ENCODE peak calls at places on chromosomes 2 and 18, in four cellular contexts. K is HCT116, M is endothelial cell of umbilical vein, C is GM12891. Q is an unnamed sample.

GRCh38 chr2:43075054-43075593 is 151.3 kb downstream of the ZFP36L2 start:
- DNase-seq in K (no peak), C (no peak), M (peak), Q (peak)

GRCh38 chr2:213455316-213456008 is 171.2 kb downstream of the SPAG16 start:
- DNase-seq in K (peak), M (no peak), C (no peak), Q (no peak)

GRCh38 chr2:157185828-157186227 is 71.7 kb upstream of the GALNT5 start:
- DNase-seq in C (no peak), K (no peak), M (no peak), Q (no peak)

GRCh38 chr2:45067859-45068642 is 58.8 kb upstream of the SIX2 start:
- DNase-seq in K (no peak), M (no peak), C (no peak), Q (no peak)

GRCh38 chr2:22970991-22971390 is 414.0 kb upstream of the KLHL29 start:
- DNase-seq in M (no peak), K (no peak), C (no peak), Q (no peak)

GRCh38 chr2:20188851-20189250 is 36.1 kb downstream of the SDC1 start:
- DNase-seq in K (no peak), M (no peak), C (no peak), Q (no peak)

GRCh38 chr18:12744103-12744502 is 41.3 kb downstream of the PSMG2 start:
- DNase-seq in M (peak), K (peak), C (peak), Q (peak)

GRCh38 chr18:32767400-32767799 is 5.4 kb downstream of the KLHL14 start:
- DNase-seq in C (no peak), K (no peak), M (no peak), Q (no peak)

GRCh38 chr2:186968277-186968676 is 119.3 kb upstream of the ZSWIM2 start:
- DNase-seq in K (no peak), C (no peak), M (no peak), Q (no peak)

GRCh38 chr2:22355816-22356433 is 1029.1 kb upstream of the KLHL29 start:
- DNase-seq in K (no peak), C (peak), M (no peak), Q (no peak)

GRCh38 chr2:23618696-23619530 is 233.9 kb downstream of the KLHL29 start:
- DNase-seq in K (no peak), C (no peak), M (no peak), Q (no peak)

GRCh38 chr2:25044990-25045389 is 3.1 kb downstream of the EFR3B start:
- DNase-seq in C (no peak), K (no peak), M (no peak), Q (no peak)

GRCh38 chr2:235055891-235056516 is 104.2 kb downstream of the SH3BP4 start:
- DNase-seq in C (no peak), K (peak), M (peak), Q (no peak)

GRCh38 chr2:32248299-32248698 is 16.4 kb downstream of the NLRC4 start:
- DNase-seq in K (no peak), M (no peak), C (no peak), Q (no peak)

GRCh38 chr2:127410871-127411396 is 7.3 kb upstream of the PROC start:
- DNase-seq in M (peak), C (no peak), K (no peak), Q (no peak)

GRCh38 chr2:79369127-79369526 is 143.7 kb upstream of the CTNNA2 start:
- DNase-seq in C (no peak), K (no peak), M (no peak), Q (no peak)

GRCh38 chr2:11688222-11689069 is 18.5 kb upstream of the NTSR2 start:
- DNase-seq in K (peak), C (peak), M (peak), Q (peak)

GRCh38 chr18:5620284-5620683 is 76.5 kb upstream of the EPB41L3 start:
- DNase-seq in C (no peak), M (no peak), K (no peak), Q (no peak)

GRCh38 chr2:17579605-17580318 is 39.3 kb downstream of the VSNL1 start:
- DNase-seq in K (peak), M (no peak), C (no peak), Q (no peak)

GRCh38 chr2:239778042-239778811 is 246.9 kb downstream of the NDUFA10 start:
- DNase-seq in K (no peak), C (no peak), M (no peak), Q (no peak)

GRCh38 chr18:75884728-75885127 is 457.2 kb upstream of the SMIM21 start:
- DNase-seq in C (no peak), K (no peak), M (no peak), Q (no peak)

GRCh38 chr2:105712981-105713596 is 31.6 kb upstream of the NCK2 start:
- DNase-seq in M (no peak), K (no peak), C (no peak), Q (no peak)

GRCh38 chr18:59419386-59419785 is 60.3 kb upstream of the LMAN1 start:
- DNase-seq in M (no peak), K (no peak), C (no peak), Q (no peak)

GRCh38 chr18:61589724-61590065 is 256.5 kb downstream of the CDH20 start:
- DNase-seq in K (no peak), M (peak), C (no peak), Q (no peak)

GRCh38 chr2:197212344-197213262 is 98.0 kb downstream of the ANKRD44 start:
- DNase-seq in M (no peak), C (no peak), K (no peak), Q (no peak)

GRCh38 chr2:44531289-44531688 is 169.5 kb downstream of the CAMKMT start:
- DNase-seq in C (no peak), M (no peak), K (no peak), Q (no peak)

GRCh38 chr18:5546660-5547059 is 2.9 kb upstream of the EPB41L3 start:
- DNase-seq in M (peak), K (no peak), C (no peak), Q (no peak)

GRCh38 chr2:160283675-160284074 is 83.6 kb upstream of the ITGB6 start:
- DNase-seq in C (no peak), K (no peak), M (no peak), Q (no peak)

GRCh38 chr18:25230658-25231326 is 121.2 kb downstream of the ZNF521 start:
- DNase-seq in M (peak), K (no peak), C (no peak), Q (no peak)

GRCh38 chr2:144370937-144371584 is 148.9 kb downstream of the ZEB2 start:
- DNase-seq in M (peak), C (no peak), K (no peak), Q (no peak)

GRCh38 chr2:159574246-159574645 is 42.1 kb downstream of the BAZ2B start:
- DNase-seq in K (no peak), C (no peak), M (no peak), Q (no peak)

GRCh38 chr2:7010376-7010775 is 93.2 kb downstream of the RNF144A start:
- DNase-seq in K (no peak), C (no peak), M (no peak), Q (no peak)

GRCh38 chr2:113164930-113165585 is 8.7 kb upstream of the PSD4 start:
- DNase-seq in K (no peak), C (no peak), M (no peak), Q (no peak)

GRCh38 chr2:219644801-219645480 is 17.5 kb downstream of the SLC4A3 start:
- DNase-seq in M (no peak), K (no peak), C (no peak), Q (no peak)

GRCh38 chr2:182186132-182186735 is 200.6 kb downstream of the PPP1R1C start:
- DNase-seq in M (peak), K (peak), C (peak), Q (peak)

GRCh38 chr18:39799010-39799409 is 2156.0 kb upstream of the PIK3C3 start:
- DNase-seq in K (no peak), M (peak), C (no peak), Q (no peak)

GRCh38 chr2:158359846-158360245 is 96.7 kb downstream of the CCDC148 start:
- DNase-seq in M (no peak), K (no peak), C (no peak), Q (peak)

GRCh38 chr2:20594957-20595356 is 55.9 kb downstream of the HS1BP3 start:
- DNase-seq in M (no peak), C (no peak), K (no peak), Q (no peak)

GRCh38 chr18:69968073-69968472 is 20.4 kb upstream of the CD226 start:
- DNase-seq in C (no peak), K (no peak), M (no peak), Q (no peak)

GRCh38 chr18:55012041-55012440 is 52.8 kb upstream of the CCDC68 start:
- DNase-seq in M (no peak), K (no peak), C (no peak), Q (no peak)

DNA sequence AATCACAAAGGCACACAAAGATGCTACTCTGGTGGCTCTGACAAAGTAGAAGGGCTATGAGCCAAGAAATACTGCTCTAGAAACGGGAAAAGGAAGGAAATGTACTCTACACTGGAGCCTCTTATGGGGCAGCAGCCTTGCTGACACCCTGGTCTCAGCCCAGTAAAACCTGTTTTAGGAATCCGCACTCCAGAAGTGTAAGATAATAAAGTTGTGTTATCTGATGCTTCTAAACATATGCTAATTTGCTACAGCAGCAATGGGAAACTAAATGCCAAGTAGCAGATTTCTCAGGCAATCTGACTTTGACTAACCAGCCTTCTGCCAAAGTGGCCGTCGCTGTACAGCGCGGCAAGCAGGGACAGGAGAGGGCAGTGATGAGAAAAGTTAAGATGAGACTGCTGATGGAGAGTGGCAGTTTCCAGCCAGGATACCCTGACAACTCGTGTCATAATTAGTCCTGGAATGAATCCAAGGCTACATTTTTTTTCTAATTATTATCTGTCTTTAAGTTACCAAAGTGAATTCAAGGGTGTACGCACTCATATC is 99.0 kb downstream of the NETO1 start:
- DNase-seq in C (no peak), M (no peak), K (no peak), Q (no peak)
- TF ChIP-seq POLR2A in C (no peak), M (no peak), K (no peak), Q (no peak)

GRCh38 chr2:150482667-150483260 is 4.7 kb downstream of the RND3 start:
- DNase-seq in M (no peak), K (no peak), C (no peak), Q (no peak)

GRCh38 chr2:150482111-150482510 is 5.4 kb downstream of the RND3 start:
- DNase-seq in K (no peak), M (peak), C (no peak), Q (no peak)

GRCh38 chr2:150480241-150480640 is 7.2 kb downstream of the RND3 start:
- DNase-seq in K (no peak), C (no peak), M (peak), Q (no peak)

GRCh38 chr2:150479075-150479915 is 8.2 kb downstream of the RND3 start:
- DNase-seq in K (no peak), C (no peak), M (peak), Q (no peak)

GRCh38 chr2:150480971-150481830 is 6.3 kb downstream of the RND3 start:
- DNase-seq in M (peak), C (no peak), K (no peak), Q (no peak)
- TF ChIP-seq POLR2A in M (no peak), C (no peak), K (no peak), Q (no peak)

DNA sequence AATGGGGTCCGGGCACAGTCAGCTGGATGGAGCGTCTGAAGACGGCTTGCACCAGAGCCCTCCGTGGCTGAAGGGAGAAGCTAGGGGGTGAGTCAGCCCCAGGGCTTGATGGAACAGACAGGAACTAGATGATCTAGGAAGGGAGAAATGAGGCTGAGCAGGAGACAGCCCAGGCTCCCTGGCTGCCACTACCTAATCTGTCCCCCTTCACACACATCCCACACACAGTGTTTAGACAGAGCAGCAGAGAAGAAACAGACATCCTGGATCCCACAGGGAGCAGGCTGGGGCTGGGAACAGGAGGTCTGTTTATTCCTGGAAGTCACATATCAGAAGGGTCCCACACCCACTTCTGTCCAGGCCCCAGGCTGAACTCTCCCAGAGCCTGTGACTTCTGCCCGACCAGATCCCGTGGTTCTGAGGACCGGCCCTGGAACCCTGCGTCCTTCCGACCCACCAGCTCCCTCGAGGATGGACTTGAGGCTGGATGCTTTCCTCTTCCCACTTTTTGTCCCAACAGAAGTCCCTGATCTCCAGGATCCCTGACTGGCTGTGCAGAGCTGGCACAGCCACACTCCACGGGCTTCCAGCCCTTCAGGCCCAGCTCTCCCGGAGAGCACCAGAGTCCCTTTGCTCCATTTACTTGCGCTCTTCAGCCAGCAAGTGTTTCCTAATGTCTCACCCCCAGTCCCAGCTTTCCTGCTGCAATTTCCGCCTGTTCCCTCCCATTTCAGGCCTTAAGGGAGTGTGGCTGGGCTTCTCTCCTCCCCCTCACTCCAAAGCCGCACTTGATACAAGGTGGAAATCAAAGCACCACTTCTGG is 1.5 kb upstream of the GPBAR1 start:
- DNase-seq in C (no peak), K (no peak), M (peak), Q (peak)
- TF ChIP-seq POLR2A in C (no peak), K (no peak), M (no peak), Q (no peak)

DNA sequence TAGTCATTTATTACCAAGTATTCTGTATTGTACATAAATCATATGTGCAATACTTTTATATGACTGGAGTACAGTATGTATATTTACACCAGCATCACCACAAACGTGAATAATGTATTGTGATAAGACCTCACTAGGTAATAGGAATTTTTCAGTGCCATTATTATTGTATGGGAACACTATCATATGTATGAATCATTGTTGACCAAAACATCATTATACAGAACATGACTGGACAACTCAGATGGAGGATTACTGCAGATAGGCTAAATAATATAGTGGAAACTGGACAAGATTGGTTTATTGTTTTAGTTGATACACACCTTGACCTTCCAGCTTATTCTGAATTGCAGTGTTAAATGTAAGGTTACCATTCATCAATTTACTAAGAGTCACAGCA is 33.4 kb downstream of the VAPA start:
- DNase-seq in K (no peak), M (no peak), C (no peak), Q (no peak)
- TF ChIP-seq POLR2A in K (no peak), M (no peak), C (no peak), Q (no peak)

GRCh38 chr2:148643998-148644884 is at the start of gene EPC2:
- DNase-seq in M (peak), K (peak), C (peak), Q (peak)
- TF ChIP-seq POLR2A in M (peak), K (no peak), C (peak), Q (peak)

DNA sequence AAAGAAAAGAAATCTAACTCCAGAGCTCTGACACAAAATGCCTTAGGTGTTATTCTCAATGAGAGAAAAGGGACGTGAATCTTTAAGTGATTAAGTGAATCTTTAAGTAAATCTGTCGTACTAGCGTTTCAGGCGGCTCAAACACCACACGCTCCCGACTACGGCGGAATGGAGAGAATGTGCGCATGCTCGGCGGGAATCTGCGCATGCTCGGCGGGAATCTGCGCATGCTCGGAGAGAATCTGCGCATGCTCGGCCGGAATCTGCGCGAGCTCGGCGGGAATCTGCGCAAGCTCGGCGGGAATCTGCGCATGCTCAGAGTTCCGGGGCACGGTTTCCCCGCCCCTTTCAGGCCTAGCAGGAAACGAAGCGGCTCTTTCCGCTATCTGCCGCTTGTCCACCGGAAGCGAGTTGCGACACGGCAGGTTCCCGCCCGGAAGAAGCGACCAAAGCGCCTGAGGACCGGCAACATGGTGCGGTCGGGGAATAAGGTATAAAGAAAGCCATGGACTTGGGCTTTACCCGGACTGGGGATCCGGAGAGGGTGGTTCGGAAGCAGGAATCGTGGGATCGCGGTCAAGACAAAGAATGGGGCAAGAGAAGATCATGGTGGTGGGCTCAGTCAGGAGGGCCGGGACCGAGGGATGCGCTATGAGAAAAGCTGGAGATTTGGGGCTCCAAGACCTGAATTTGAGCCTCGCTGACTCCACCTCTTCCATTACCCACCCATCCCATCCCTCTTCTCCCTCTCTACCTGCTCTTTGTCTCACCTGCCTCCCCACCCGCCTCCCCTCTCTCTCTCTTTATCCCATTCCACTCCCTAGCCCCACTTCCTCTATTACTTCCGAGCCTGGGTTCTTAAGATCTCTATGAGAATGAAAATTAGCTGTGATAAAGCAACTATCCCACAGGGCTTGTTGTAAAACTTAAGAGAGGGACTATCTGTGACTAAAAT is at the start of gene XRCC5:
- DNase-seq in C (peak), K (peak), M (peak), Q (peak)
- TF ChIP-seq POLR2A in C (peak), K (peak), M (peak), Q (peak)

DNA sequence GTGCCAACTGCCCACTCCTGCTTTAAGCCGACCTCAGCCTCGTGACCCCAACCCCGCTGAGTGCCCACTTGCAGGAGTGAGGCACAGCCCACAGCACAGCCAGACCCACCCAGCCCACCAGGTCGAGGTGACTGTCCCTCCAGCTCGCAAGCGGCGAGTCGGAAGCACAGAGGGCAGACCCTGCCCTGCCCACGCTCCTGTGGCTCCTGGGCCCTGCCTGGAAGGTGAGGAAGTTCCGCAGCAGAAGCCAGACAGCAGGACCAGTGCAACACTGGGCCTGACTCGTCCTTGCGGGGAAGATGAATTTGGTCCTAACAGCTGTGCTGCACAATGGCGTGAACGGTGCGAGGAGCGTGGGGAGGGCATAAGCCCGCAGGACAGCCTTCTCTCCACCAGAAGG is 9.9 kb downstream of the DTYMK start:
- DNase-seq in K (no peak), C (no peak), M (no peak), Q (no peak)
- TF ChIP-seq POLR2A in K (no peak), C (no peak), M (no peak), Q (no peak)